ENCODE peak calls at places on chromosomes 7 and 10, in six cellular contexts. One of them, this sample, is unnamed.

GRCh38 chr10:126147866-126148578 is 240.3 kb downstream of the ADAM12 start:
- DNase-seq in right lobe of liver: no peak
- DNase-seq in fibroblast of lung: peak; percentile 91
- DNase-seq in heart right ventricle: no peak
- DNase-seq in left ventricle myocardium inferior: no peak
- DNase-seq in CD8-positive, alpha-beta T cell: no peak
- DNase-seq in this sample: peak; percentile 74

GRCh38 chr7:77657427-77658331 is 38.6 kb upstream of the RSBN1L start:
- DNase-seq in fibroblast of lung: peak; percentile 22
- DNase-seq in CD8-positive, alpha-beta T cell: no peak
- DNase-seq in right lobe of liver: no peak
- DNase-seq in heart right ventricle: no peak
- DNase-seq in left ventricle myocardium inferior: no peak
- DNase-seq in this sample: peak; percentile 59

GRCh38 chr10:60846173-60846572 is 67.9 kb downstream of the CDK1 start:
- DNase-seq in heart right ventricle: no peak
- DNase-seq in right lobe of liver: no peak
- DNase-seq in CD8-positive, alpha-beta T cell: no peak
- DNase-seq in left ventricle myocardium inferior: no peak
- DNase-seq in fibroblast of lung: peak; percentile 62
- DNase-seq in this sample: peak; percentile 72

GRCh38 chr7:28203498-28204240 is 23.1 kb upstream of the JAZF1 start:
- DNase-seq in right lobe of liver: no peak
- DNase-seq in left ventricle myocardium inferior: no peak
- DNase-seq in heart right ventricle: no peak
- DNase-seq in CD8-positive, alpha-beta T cell: no peak
- DNase-seq in fibroblast of lung: peak; percentile 35
- DNase-seq in this sample: peak; percentile 56

GRCh38 chr7:132499065-132499464 is 77.2 kb downstream of the PLXNA4 start:
- DNase-seq in left ventricle myocardium inferior: no peak
- DNase-seq in fibroblast of lung: no peak
- DNase-seq in heart right ventricle: no peak
- DNase-seq in CD8-positive, alpha-beta T cell: no peak
- DNase-seq in right lobe of liver: no peak
- DNase-seq in this sample: no peak

GRCh38 chr10:18567343-18567856 is 84.0 kb downstream of the NSUN6 start:
- DNase-seq in fibroblast of lung: no peak
- DNase-seq in heart right ventricle: no peak
- DNase-seq in CD8-positive, alpha-beta T cell: no peak
- DNase-seq in left ventricle myocardium inferior: no peak
- DNase-seq in right lobe of liver: no peak
- DNase-seq in this sample: no peak

GRCh38 chr10:82660983-82661382 is 786.0 kb downstream of the NRG3 start:
- DNase-seq in left ventricle myocardium inferior: no peak
- DNase-seq in fibroblast of lung: no peak
- DNase-seq in CD8-positive, alpha-beta T cell: no peak
- DNase-seq in heart right ventricle: no peak
- DNase-seq in right lobe of liver: no peak
- DNase-seq in this sample: no peak

GRCh38 chr10:3807221-3807927 is 22.4 kb upstream of the KLF6 start:
- DNase-seq in right lobe of liver: no peak
- DNase-seq in CD8-positive, alpha-beta T cell: no peak
- DNase-seq in heart right ventricle: no peak
- DNase-seq in fibroblast of lung: peak; percentile 45
- DNase-seq in left ventricle myocardium inferior: no peak
- DNase-seq in this sample: peak; percentile 48

GRCh38 chr10:97673736-97674525 is 13.1 kb downstream of the AVPI1 start:
- DNase-seq in left ventricle myocardium inferior: no peak
- DNase-seq in CD8-positive, alpha-beta T cell: no peak
- DNase-seq in fibroblast of lung: peak; percentile 64
- DNase-seq in heart right ventricle: no peak
- DNase-seq in right lobe of liver: no peak
- DNase-seq in this sample: peak; percentile 77

GRCh38 chr10:25952857-25953256 is 18.8 kb downstream of the MYO3A start:
- DNase-seq in left ventricle myocardium inferior: no peak
- DNase-seq in heart right ventricle: no peak
- DNase-seq in CD8-positive, alpha-beta T cell: no peak
- DNase-seq in fibroblast of lung: no peak
- DNase-seq in right lobe of liver: no peak
- DNase-seq in this sample: no peak

DNA sequence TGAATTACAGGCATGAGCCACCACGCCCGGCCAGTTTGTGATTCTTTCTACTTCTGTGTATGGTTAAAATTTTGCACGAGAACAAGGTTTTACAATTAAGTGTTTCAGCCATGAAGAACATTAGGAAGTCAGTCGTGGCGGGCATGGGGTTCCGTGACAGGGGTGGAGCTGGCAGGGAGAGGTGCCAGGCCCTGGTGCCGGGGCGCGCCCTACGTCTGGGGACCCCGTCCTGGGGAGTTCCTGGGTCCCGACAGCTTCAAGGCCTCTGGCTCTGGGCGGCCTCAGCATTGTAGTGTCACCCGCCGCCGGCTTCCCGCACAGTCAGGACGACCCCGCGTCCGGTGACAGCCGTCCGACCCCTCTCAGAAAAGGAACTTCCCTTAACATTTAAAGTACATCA is 23.0 kb upstream of the MKI67 start:
- DNase-seq in fibroblast of lung: no peak
- DNase-seq in right lobe of liver: no peak
- DNase-seq in CD8-positive, alpha-beta T cell: no peak
- DNase-seq in heart right ventricle: no peak
- DNase-seq in left ventricle myocardium inferior: no peak
- DNase-seq in this sample: no peak
- H3K4me3 ChIP-seq in fibroblast of lung: no peak overlapping the region
- H3K4me3 ChIP-seq in right lobe of liver: no peak overlapping the region
- H3K4me3 ChIP-seq in CD8-positive, alpha-beta T cell: no peak overlapping the region
- H3K4me3 ChIP-seq in heart right ventricle: no peak overlapping the region
- H3K4me3 ChIP-seq in left ventricle myocardium inferior: no peak overlapping the region
- H3K4me3 ChIP-seq in this sample: no peak overlapping the region

DNA sequence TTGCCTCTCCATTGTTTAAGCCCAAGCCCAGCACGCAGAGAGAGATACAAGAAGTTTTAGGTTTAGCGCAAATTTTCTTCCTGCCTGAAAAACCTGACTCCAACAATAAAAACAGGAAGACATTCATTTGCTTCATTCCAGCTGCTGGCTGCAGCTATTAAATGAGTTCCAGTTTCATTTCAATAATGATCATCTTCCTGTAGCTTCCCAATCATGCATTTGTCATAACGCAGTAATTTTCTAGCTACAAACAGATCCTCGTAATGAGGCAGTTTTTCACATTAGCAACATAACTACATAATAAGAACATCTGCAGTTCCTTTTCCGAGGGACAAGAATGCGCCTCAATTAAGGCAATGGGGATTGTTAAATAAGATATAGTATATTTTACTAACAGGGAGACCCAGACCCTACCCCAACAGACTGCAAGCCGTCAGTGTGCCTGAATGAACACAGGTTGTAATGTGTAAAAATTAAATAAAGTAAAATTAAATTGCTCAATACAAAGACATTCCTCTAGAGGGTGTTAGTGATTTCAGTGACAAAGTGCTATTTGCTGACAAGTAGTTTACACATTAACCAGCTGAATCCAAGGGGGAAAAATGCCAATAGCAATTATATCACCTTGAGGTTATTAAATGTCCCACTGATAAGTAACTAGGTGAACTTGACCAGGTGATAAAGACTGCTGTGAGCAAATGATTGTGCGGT is 110.7 kb downstream of the EBF3 start:
- DNase-seq in heart right ventricle: no peak
- DNase-seq in fibroblast of lung: no peak
- DNase-seq in CD8-positive, alpha-beta T cell: no peak
- DNase-seq in right lobe of liver: no peak
- DNase-seq in left ventricle myocardium inferior: no peak
- DNase-seq in this sample: peak; percentile 2
- TF ChIP-seq CTCF in heart right ventricle: peak; percentile 41
- TF ChIP-seq CTCF in fibroblast of lung: no peak
- TF ChIP-seq CTCF in CD8-positive, alpha-beta T cell: no peak
- TF ChIP-seq CTCF in right lobe of liver: peak; percentile 44
- TF ChIP-seq CTCF in left ventricle myocardium inferior: peak; percentile 52
- TF ChIP-seq CTCF in this sample: peak; percentile 13

DNA sequence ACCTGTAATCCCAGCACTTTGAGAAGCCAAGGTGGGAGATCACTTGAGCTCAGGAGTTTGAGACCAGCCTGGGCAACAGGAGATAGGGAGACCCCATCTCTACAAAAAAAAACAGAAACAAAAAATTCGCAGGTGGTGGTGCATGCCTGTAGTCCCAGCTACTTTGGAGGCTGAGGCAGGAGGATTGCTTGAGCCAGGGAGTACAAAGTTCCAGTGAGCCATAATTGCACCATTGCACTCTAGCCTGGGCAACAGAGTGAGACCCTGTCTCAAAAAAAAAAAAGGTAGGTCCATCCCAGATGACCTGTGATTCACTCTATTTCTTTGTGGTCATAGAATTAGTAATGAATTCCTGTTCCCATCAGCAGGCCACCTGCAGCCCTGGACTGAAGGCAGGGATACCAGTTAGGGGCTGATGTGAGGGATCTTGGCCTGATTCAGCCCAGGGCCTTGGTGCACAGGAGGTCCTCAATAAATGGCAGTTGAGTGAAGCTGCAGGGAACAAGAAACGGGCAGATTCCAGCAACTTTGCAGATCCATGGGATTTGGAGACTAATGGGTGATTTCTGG is at the start of gene MYH16:
- DNase-seq in CD8-positive, alpha-beta T cell: no peak
- DNase-seq in right lobe of liver: no peak
- DNase-seq in heart right ventricle: no peak
- DNase-seq in left ventricle myocardium inferior: no peak
- DNase-seq in fibroblast of lung: peak; percentile 55
- DNase-seq in this sample: no peak
- H3K4me3 ChIP-seq in CD8-positive, alpha-beta T cell: no peak within 1 kb of the TSS
- H3K4me3 ChIP-seq in right lobe of liver: no peak within 1 kb of the TSS
- H3K4me3 ChIP-seq in heart right ventricle: no peak within 1 kb of the TSS
- H3K4me3 ChIP-seq in left ventricle myocardium inferior: no peak within 1 kb of the TSS
- H3K4me3 ChIP-seq in fibroblast of lung: no peak within 1 kb of the TSS
- H3K4me3 ChIP-seq in this sample: no peak within 1 kb of the TSS

DNA sequence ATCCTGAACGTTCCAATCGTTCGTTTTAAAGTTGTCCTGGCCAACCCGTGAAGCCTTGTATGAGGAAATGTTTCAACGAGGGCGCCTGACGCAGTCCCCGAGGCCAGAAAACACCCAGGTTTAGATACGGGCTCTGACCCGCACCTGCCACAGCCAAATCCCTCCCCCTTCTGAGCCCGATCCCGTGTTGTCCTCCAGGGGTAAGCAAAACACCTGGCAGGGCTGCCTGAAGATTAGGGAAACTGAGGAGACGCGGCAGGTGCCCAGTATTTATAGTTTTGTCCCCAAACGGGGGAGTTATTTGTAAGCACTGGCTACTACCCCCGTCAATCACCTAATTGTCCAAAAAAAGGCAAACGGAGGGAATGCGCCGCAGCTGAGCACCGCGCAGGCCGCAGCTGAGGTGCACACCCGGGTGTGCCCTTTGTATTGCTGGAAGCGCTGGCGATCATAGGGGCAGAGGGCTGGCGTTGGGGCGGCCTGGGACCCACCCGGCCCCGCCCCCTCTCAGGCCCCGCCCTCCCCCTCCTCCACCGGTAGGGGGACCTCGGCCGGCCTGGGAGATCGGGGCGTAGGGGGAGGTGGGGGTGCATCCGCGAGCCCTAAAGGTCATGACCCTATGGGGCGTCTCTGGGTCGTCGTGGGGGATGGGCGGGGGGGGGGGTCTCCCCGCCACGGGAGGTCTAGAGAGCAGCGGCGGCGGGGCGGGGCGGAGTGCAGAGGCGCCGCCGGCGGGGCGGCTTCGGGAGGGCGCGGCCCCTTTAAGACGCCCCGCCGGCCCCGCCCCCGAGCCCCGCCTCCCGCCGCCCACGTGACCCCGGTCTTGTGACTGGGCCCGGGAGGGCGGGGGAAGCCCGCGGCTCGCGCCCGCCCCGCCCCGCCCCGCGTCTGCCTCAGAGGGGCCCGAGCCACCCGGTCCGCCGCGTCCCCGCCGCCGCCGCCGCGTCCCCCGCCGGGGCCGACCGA is at the start of gene BRI3:
- DNase-seq in right lobe of liver: peak; percentile 94
- DNase-seq in CD8-positive, alpha-beta T cell: peak; percentile 86
- DNase-seq in left ventricle myocardium inferior: peak; percentile 96
- DNase-seq in heart right ventricle: peak; percentile 91
- DNase-seq in fibroblast of lung: peak; percentile 82
- DNase-seq in this sample: peak; percentile 92
- TF ChIP-seq CTCF in right lobe of liver: no peak
- TF ChIP-seq CTCF in CD8-positive, alpha-beta T cell: no peak
- TF ChIP-seq CTCF in left ventricle myocardium inferior: no peak
- TF ChIP-seq CTCF in heart right ventricle: no peak
- TF ChIP-seq CTCF in fibroblast of lung: no peak
- TF ChIP-seq CTCF in this sample: no peak

DNA sequence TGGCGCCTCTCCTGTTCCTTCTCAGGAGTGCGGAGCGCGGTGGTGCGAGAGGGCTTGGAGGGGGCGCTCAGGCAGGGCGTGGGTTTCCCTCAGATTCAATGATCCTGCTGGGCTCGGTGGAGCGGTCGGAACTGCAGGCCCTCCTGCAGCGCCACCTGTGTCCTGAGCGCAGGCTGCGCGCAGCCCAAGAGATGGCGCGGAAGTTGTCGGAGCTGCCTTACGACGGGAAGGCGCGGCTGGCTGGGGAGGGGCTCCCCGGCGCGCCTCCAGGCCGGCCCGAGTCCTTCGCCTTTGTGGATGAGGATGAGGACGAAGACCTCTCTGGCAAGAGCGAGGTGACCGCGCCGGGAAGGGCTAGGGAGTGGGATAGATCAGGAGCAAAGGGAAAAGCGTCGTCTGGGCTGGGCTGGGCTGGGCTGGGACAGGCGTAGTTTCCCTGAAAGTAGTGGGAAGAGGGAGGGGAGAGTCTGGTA is 17.0 kb downstream of the FAM131B start:
- DNase-seq in right lobe of liver: peak; percentile 64
- DNase-seq in CD8-positive, alpha-beta T cell: peak; percentile 70
- DNase-seq in fibroblast of lung: peak; percentile 49
- DNase-seq in left ventricle myocardium inferior: peak; percentile 29
- DNase-seq in heart right ventricle: no peak
- DNase-seq in this sample: peak; percentile 44
- H3K4me3 ChIP-seq in right lobe of liver: no peak overlapping the region
- H3K4me3 ChIP-seq in CD8-positive, alpha-beta T cell: peak overlapping the region; percentile 35
- H3K4me3 ChIP-seq in fibroblast of lung: no peak overlapping the region
- H3K4me3 ChIP-seq in left ventricle myocardium inferior: peak overlapping the region; percentile 39
- H3K4me3 ChIP-seq in heart right ventricle: no peak overlapping the region
- H3K4me3 ChIP-seq in this sample: peak overlapping the region; percentile 23

DNA sequence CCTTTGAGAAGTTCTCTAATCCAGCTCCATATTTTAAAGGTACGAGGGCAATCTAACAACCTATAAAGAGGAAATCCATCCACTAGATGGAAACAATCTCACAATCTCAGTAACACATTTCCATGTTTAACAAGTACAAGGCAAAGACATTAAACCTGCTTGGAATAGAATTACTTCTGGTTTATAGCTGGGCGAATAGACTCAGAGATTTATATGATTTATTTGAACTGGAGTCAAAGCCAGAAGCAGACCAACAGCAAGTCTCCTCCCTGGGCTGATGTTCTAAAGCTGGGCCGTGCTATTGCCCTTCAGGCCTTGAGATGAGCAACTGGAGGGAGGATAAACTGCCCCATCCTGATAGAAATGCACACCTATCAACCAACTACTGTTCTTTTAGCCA is 25.3 kb downstream of the SLC26A3 start:
- DNase-seq in heart right ventricle: no peak
- DNase-seq in fibroblast of lung: no peak
- DNase-seq in CD8-positive, alpha-beta T cell: no peak
- DNase-seq in left ventricle myocardium inferior: no peak
- DNase-seq in right lobe of liver: no peak
- DNase-seq in this sample: no peak
- TF ChIP-seq CTCF in heart right ventricle: no peak
- TF ChIP-seq CTCF in fibroblast of lung: no peak
- TF ChIP-seq CTCF in CD8-positive, alpha-beta T cell: no peak
- TF ChIP-seq CTCF in left ventricle myocardium inferior: no peak
- TF ChIP-seq CTCF in right lobe of liver: no peak
- TF ChIP-seq CTCF in this sample: no peak

This sample was measured in fibroblast of villous mesenchyme.